ENCODE peak calls at places on chromosomes 16 and 17, in six cellular contexts. G is mucosa of descending colon, D is heart left ventricle, F is mammary epithelial cell, Z is WTC11, L is left ventricle myocardium inferior. U is an unnamed sample.

GRCh38 chr16:85364323-85365040 is 248.6 kb upstream of the GSE1 start:
- DNase-seq in Z (no peak), L (no peak), G (no peak), D (no peak), F (no peak), U (no peak)

GRCh38 chr17:77723071-77723908 is 235.2 kb upstream of the TNRC6C start:
- DNase-seq in G (no peak), Z (no peak), F (no peak), L (peak), D (no peak), U (no peak)

GRCh38 chr17:65723356-65723928 is 162.0 kb upstream of the AXIN2 start:
- DNase-seq in F (no peak), L (no peak), G (no peak), Z (no peak), D (no peak), U (no peak)

GRCh38 chr17:75459590-75460267 is 3.3 kb downstream of the TMEM94 start:
- DNase-seq in Z (no peak), L (no peak), D (no peak), G (peak), F (no peak), U (no peak)

GRCh38 chr16:30077656-30078055 is 1.9 kb downstream of the PPP4C start:
- DNase-seq in D (no peak), Z (no peak), L (no peak), F (no peak), G (no peak), U (no peak)

GRCh38 chr17:5364156-5364555 is 55.3 kb downstream of the NUP88 start:
- DNase-seq in G (no peak), F (peak), L (no peak), Z (no peak), D (no peak), U (no peak)

GRCh38 chr17:38893612-38894011 is 23.8 kb downstream of the LASP1 start:
- DNase-seq in F (no peak), L (peak), G (peak), D (peak), Z (no peak), U (no peak)

GRCh38 chr17:57689254-57689653 is 55.8 kb downstream of the CCDC182 start:
- DNase-seq in Z (no peak), L (no peak), G (no peak), D (no peak), F (no peak), U (no peak)

GRCh38 chr16:51409001-51409675 is 258.1 kb upstream of the SALL1 start:
- DNase-seq in F (peak), G (no peak), D (no peak), L (no peak), Z (no peak), U (no peak)

GRCh38 chr16:66580605-66581209 is 1.4 kb downstream of the CMTM2 start:
- DNase-seq in D (no peak), F (peak), G (no peak), Z (no peak), L (no peak), U (no peak)

GRCh38 chr17:68819465-68819864 is 135.7 kb downstream of the ABCA8 start:
- DNase-seq in G (no peak), F (no peak), D (no peak), L (no peak), Z (no peak), U (no peak)

GRCh38 chr17:77498056-77498785 is 357.5 kb downstream of the SEC14L1 start:
- DNase-seq in Z (no peak), D (peak), L (no peak), F (no peak), G (no peak), U (no peak)

GRCh38 chr17:30454635-30455034 is 22.6 kb upstream of the GOSR1 start:
- DNase-seq in D (no peak), G (no peak), Z (no peak), L (no peak), F (no peak), U (no peak)

DNA sequence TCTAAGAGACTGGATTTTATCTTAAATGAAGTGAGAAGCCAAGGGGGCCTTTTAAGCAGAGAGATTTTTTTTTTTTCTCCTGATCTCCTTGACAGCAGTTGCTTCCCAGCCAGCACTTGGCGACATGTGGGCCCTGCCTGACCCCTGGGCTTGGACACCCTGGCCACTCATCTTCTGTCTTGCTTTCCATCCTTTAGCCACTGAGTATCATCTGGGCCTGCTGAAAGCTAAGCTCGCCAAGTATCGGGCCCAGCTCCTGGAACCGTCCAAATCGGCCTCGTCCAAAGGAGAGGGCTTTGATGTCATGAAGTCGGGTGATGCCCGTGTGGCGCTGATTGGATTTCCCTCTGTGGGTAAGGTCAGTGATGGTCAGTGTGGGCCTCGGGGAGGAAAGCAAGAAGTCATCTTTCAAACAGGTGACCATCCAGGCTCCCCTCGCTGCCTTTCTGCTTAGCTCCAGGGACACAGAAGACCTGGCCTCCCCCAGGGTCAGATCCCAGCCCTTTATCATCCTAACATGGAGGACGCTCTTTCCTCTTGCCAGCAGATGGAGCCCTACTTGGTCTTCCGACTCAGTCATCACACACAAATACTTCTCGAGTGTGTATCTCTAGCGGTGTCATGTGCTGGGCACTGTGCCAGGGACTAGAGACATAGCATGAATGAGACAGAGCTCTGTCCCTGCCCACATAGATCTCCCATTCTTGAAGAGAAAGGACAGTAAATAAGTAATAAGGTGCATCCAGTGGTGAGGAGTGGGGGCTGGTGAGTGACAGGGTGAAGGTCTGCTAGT is 6.1 kb downstream of the DRG2 start:
- DNase-seq in Z (peak), F (peak), L (peak), D (peak), G (peak), U (no peak)
- TF ChIP-seq CTCF in Z (peak), F (peak), L (peak), D (no peak), G (no peak), U (peak)

DNA sequence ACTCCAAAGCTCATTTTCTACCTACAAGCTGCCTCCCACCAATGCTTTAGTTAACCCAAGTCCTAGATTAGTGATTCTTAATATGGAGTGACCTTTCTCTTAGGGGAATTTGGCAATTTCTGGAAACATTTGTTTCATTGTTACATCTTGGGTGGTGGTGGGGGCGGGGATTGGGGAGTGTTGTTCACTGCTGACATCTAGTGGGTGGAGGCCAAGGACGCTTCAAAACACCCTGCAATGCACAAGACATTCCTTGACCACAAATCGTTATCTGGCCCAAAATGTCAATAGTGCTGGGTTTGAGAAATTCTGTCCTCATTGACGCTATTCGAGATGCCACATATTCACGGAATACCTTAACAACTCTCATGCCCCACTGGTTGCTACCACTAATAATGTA is 282.9 kb downstream of the RBFOX1 start:
- DNase-seq in Z (no peak), L (no peak), G (no peak), D (no peak), F (no peak), U (no peak)
- TF ChIP-seq CTCF in Z (no peak), L (peak), G (no peak), D (no peak), F (no peak), U (no peak)

GRCh38 chr17:33292981-33293867 is at the start of gene ASIC2:
- DNase-seq in F (peak), L (no peak), G (peak), Z (peak), D (no peak), U (peak)
- TF ChIP-seq CTCF in F (no peak), L (no peak), G (no peak), Z (no peak), D (no peak), U (no peak)

GRCh38 chr17:81863833-81864768 is 3.8 kb upstream of the P4HB start:
- DNase-seq in D (no peak), Z (no peak), F (no peak), L (no peak), G (no peak), U (no peak)
- TF ChIP-seq CTCF in D (no peak), Z (no peak), F (no peak), L (no peak), G (no peak), U (no peak)

GRCh38 chr17:12667299-12667958 is 1.7 kb downstream of the MYOCD start:
- DNase-seq in Z (peak), D (peak), F (no peak), G (peak), L (no peak), U (peak)
- TF ChIP-seq CTCF in Z (peak), D (peak), F (no peak), G (no peak), L (peak), U (peak)